ENCODE peak calls at places on chromosomes 4 and X, in ten cellular contexts. One of them, this sample, is unnamed.

GRCh38 chrX:41589634-41590270 is 99.0 kb upstream of the GPR34 start:
- DNase-seq in OCI-LY7: no peak
- DNase-seq in sigmoid colon: no peak
- DNase-seq in right cardiac atrium: no peak
- DNase-seq in stomach: no peak
- DNase-seq in activated naive CD4-positive, alpha-beta T cell treated with anti-CD3 and anti-CD28 coated beads for 36 hours: no peak
- DNase-seq in neuronal stem cell: no peak
- DNase-seq in midbrain: no peak
- DNase-seq in choroid plexus epithelial cell: peak
- DNase-seq in PC-9: no peak
- DNase-seq in this sample: no peak

GRCh38 chrX:5876984-5877655 is 351.5 kb downstream of the NLGN4X start:
- DNase-seq in sigmoid colon: no peak
- DNase-seq in choroid plexus epithelial cell: no peak
- DNase-seq in stomach: no peak
- DNase-seq in neuronal stem cell: peak
- DNase-seq in midbrain: no peak
- DNase-seq in PC-9: no peak
- DNase-seq in OCI-LY7: peak
- DNase-seq in activated naive CD4-positive, alpha-beta T cell treated with anti-CD3 and anti-CD28 coated beads for 36 hours: no peak
- DNase-seq in right cardiac atrium: no peak
- DNase-seq in this sample: no peak

GRCh38 chr4:182257503-182257902 is 14.3 kb downstream of the TENM3 start:
- DNase-seq in stomach: no peak
- DNase-seq in right cardiac atrium: no peak
- DNase-seq in neuronal stem cell: no peak
- DNase-seq in OCI-LY7: no peak
- DNase-seq in choroid plexus epithelial cell: no peak
- DNase-seq in PC-9: no peak
- DNase-seq in sigmoid colon: no peak
- DNase-seq in activated naive CD4-positive, alpha-beta T cell treated with anti-CD3 and anti-CD28 coated beads for 36 hours: no peak
- DNase-seq in midbrain: no peak
- DNase-seq in this sample: no peak

GRCh38 chr4:15476396-15476795 is 6.7 kb downstream of the CC2D2A start:
- DNase-seq in PC-9: no peak
- DNase-seq in sigmoid colon: no peak
- DNase-seq in stomach: no peak
- DNase-seq in OCI-LY7: no peak
- DNase-seq in midbrain: no peak
- DNase-seq in activated naive CD4-positive, alpha-beta T cell treated with anti-CD3 and anti-CD28 coated beads for 36 hours: no peak
- DNase-seq in right cardiac atrium: no peak
- DNase-seq in neuronal stem cell: no peak
- DNase-seq in choroid plexus epithelial cell: no peak
- DNase-seq in this sample: no peak

GRCh38 chr4:143402776-143403550 is 66.3 kb downstream of the GAB1 start:
- DNase-seq in right cardiac atrium: no peak
- DNase-seq in OCI-LY7: peak
- DNase-seq in sigmoid colon: no peak
- DNase-seq in choroid plexus epithelial cell: no peak
- DNase-seq in midbrain: peak
- DNase-seq in neuronal stem cell: no peak
- DNase-seq in stomach: no peak
- DNase-seq in PC-9: no peak
- DNase-seq in activated naive CD4-positive, alpha-beta T cell treated with anti-CD3 and anti-CD28 coated beads for 36 hours: peak
- DNase-seq in this sample: peak

GRCh38 chr4:8391972-8392371 is 48.6 kb downstream of the ACOX3 start:
- DNase-seq in stomach: no peak
- DNase-seq in midbrain: peak
- DNase-seq in neuronal stem cell: no peak
- DNase-seq in right cardiac atrium: no peak
- DNase-seq in activated naive CD4-positive, alpha-beta T cell treated with anti-CD3 and anti-CD28 coated beads for 36 hours: peak
- DNase-seq in OCI-LY7: peak
- DNase-seq in sigmoid colon: peak
- DNase-seq in PC-9: peak
- DNase-seq in choroid plexus epithelial cell: peak
- DNase-seq in this sample: no peak

GRCh38 chrX:152897216-152898144 is at the start of gene ZNF185:
- DNase-seq in neuronal stem cell: peak
- DNase-seq in PC-9: peak
- DNase-seq in OCI-LY7: no peak
- DNase-seq in choroid plexus epithelial cell: peak
- DNase-seq in right cardiac atrium: peak
- DNase-seq in stomach: peak
- DNase-seq in midbrain: no peak
- DNase-seq in activated naive CD4-positive, alpha-beta T cell treated with anti-CD3 and anti-CD28 coated beads for 36 hours: peak
- DNase-seq in sigmoid colon: no peak
- DNase-seq in this sample: no peak

GRCh38 chr4:74202062-74202586 is 44.2 kb downstream of the MTHFD2L start:
- DNase-seq in OCI-LY7: no peak
- DNase-seq in midbrain: no peak
- DNase-seq in choroid plexus epithelial cell: no peak
- DNase-seq in right cardiac atrium: no peak
- DNase-seq in PC-9: no peak
- DNase-seq in neuronal stem cell: no peak
- DNase-seq in sigmoid colon: no peak
- DNase-seq in activated naive CD4-positive, alpha-beta T cell treated with anti-CD3 and anti-CD28 coated beads for 36 hours: no peak
- DNase-seq in stomach: no peak
- DNase-seq in this sample: no peak

GRCh38 chrX:13719192-13719856 is 15.1 kb downstream of the TRAPPC2 start:
- DNase-seq in sigmoid colon: no peak
- DNase-seq in choroid plexus epithelial cell: peak
- DNase-seq in PC-9: no peak
- DNase-seq in activated naive CD4-positive, alpha-beta T cell treated with anti-CD3 and anti-CD28 coated beads for 36 hours: no peak
- DNase-seq in OCI-LY7: no peak
- DNase-seq in stomach: no peak
- DNase-seq in right cardiac atrium: no peak
- DNase-seq in neuronal stem cell: no peak
- DNase-seq in midbrain: no peak
- DNase-seq in this sample: no peak

GRCh38 chrX:17860811-17861495 is at the start of gene RAI2:
- DNase-seq in activated naive CD4-positive, alpha-beta T cell treated with anti-CD3 and anti-CD28 coated beads for 36 hours: peak
- DNase-seq in stomach: peak
- DNase-seq in choroid plexus epithelial cell: no peak
- DNase-seq in PC-9: no peak
- DNase-seq in OCI-LY7: no peak
- DNase-seq in neuronal stem cell: peak
- DNase-seq in sigmoid colon: peak
- DNase-seq in midbrain: no peak
- DNase-seq in right cardiac atrium: peak
- DNase-seq in this sample: peak

GRCh38 chr4:174451897-174452296 is 70.4 kb downstream of the HPGD start:
- DNase-seq in choroid plexus epithelial cell: no peak
- DNase-seq in sigmoid colon: no peak
- DNase-seq in stomach: no peak
- DNase-seq in activated naive CD4-positive, alpha-beta T cell treated with anti-CD3 and anti-CD28 coated beads for 36 hours: no peak
- DNase-seq in neuronal stem cell: no peak
- DNase-seq in OCI-LY7: no peak
- DNase-seq in right cardiac atrium: no peak
- DNase-seq in midbrain: no peak
- DNase-seq in PC-9: no peak
- DNase-seq in this sample: no peak

GRCh38 chr4:127686656-127687055 is 43.5 kb upstream of the SLC25A31 start:
- DNase-seq in sigmoid colon: no peak
- DNase-seq in PC-9: no peak
- DNase-seq in midbrain: no peak
- DNase-seq in activated naive CD4-positive, alpha-beta T cell treated with anti-CD3 and anti-CD28 coated beads for 36 hours: no peak
- DNase-seq in neuronal stem cell: no peak
- DNase-seq in OCI-LY7: no peak
- DNase-seq in right cardiac atrium: no peak
- DNase-seq in stomach: no peak
- DNase-seq in choroid plexus epithelial cell: peak
- DNase-seq in this sample: no peak

GRCh38 chr4:169263791-169264392 is 6.9 kb downstream of the SH3RF1 start:
- DNase-seq in right cardiac atrium: no peak
- DNase-seq in OCI-LY7: no peak
- DNase-seq in PC-9: no peak
- DNase-seq in neuronal stem cell: no peak
- DNase-seq in choroid plexus epithelial cell: no peak
- DNase-seq in stomach: peak
- DNase-seq in sigmoid colon: no peak
- DNase-seq in activated naive CD4-positive, alpha-beta T cell treated with anti-CD3 and anti-CD28 coated beads for 36 hours: no peak
- DNase-seq in midbrain: no peak
- DNase-seq in this sample: no peak

GRCh38 chr4:158775091-158775651 is 6.3 kb downstream of the FNIP2 start:
- DNase-seq in right cardiac atrium: no peak
- DNase-seq in midbrain: peak
- DNase-seq in choroid plexus epithelial cell: peak
- DNase-seq in OCI-LY7: no peak
- DNase-seq in activated naive CD4-positive, alpha-beta T cell treated with anti-CD3 and anti-CD28 coated beads for 36 hours: no peak
- DNase-seq in stomach: no peak
- DNase-seq in neuronal stem cell: no peak
- DNase-seq in PC-9: no peak
- DNase-seq in sigmoid colon: no peak
- DNase-seq in this sample: no peak

GRCh38 chrX:38807873-38808272 is 6.6 kb downstream of the MID1IP1 start:
- DNase-seq in activated naive CD4-positive, alpha-beta T cell treated with anti-CD3 and anti-CD28 coated beads for 36 hours: no peak
- DNase-seq in right cardiac atrium: no peak
- DNase-seq in PC-9: no peak
- DNase-seq in sigmoid colon: no peak
- DNase-seq in neuronal stem cell: no peak
- DNase-seq in OCI-LY7: peak
- DNase-seq in midbrain: no peak
- DNase-seq in stomach: no peak
- DNase-seq in choroid plexus epithelial cell: peak
- DNase-seq in this sample: peak